ENCODE peak calls at places on chromosome 9, in nine cellular contexts. E is H54, N is GM12878, W is endothelial cell of umbilical vein, Q is GM12891, K is A549, D is IMR-90, Y is ovary, L is lower leg skin. B is an unnamed sample.

GRCh38 chr9:85425153-85425611 is 316.6 kb downstream of the AGTPBP1 start:
- DNase-seq in E (peak), N (no peak), W (peak), Q (peak), K (peak), D (no peak), Y (no peak), L (peak), B (peak)

GRCh38 chr9:111016046-111017026 is 21.9 kb downstream of the LPAR1 start:
- DNase-seq in E (no peak), N (no peak), W (peak), Q (no peak), K (no peak), D (peak), Y (no peak), L (no peak), B (peak)

GRCh38 chr9:76713371-76713770 is 50.9 kb upstream of the PCA3 start:
- DNase-seq in E (no peak), N (no peak), W (no peak), Q (no peak), K (no peak), D (no peak), Y (no peak), L (no peak), B (no peak)

GRCh38 chr9:130143974-130144373 is 28.2 kb upstream of the NCS1 start:
- DNase-seq in E (no peak), N (no peak), W (no peak), Q (no peak), K (no peak), D (peak), Y (peak), L (no peak), B (no peak)

GRCh38 chr9:96441798-96442445 is 8.0 kb upstream of the HABP4 start:
- DNase-seq in E (no peak), N (no peak), W (no peak), Q (no peak), K (no peak), D (peak), Y (no peak), L (no peak), B (peak)

GRCh38 chr9:136075134-136075841 is 19.8 kb downstream of the NACC2 start:
- DNase-seq in E (no peak), N (no peak), W (no peak), Q (no peak), K (no peak), D (no peak), Y (no peak), L (no peak), B (no peak)

GRCh38 chr9:105828596-105829213 is 134.4 kb downstream of the TMEM38B start:
- DNase-seq in E (no peak), N (no peak), W (no peak), Q (no peak), K (no peak), D (no peak), Y (no peak), L (no peak), B (no peak)

GRCh38 chr9:109403766-109404320 is 83.0 kb upstream of the EPB41L4B start:
- DNase-seq in E (no peak), N (no peak), W (no peak), Q (no peak), K (no peak), D (no peak), Y (no peak), L (no peak), B (no peak)

GRCh38 chr9:137829260-137829996 is 48.2 kb upstream of the CACNA1B start:
- DNase-seq in E (no peak), N (no peak), W (no peak), Q (no peak), K (no peak), D (no peak), Y (no peak), L (no peak), B (no peak)

GRCh38 chr9:13568446-13568845 is 289.0 kb upstream of the MPDZ start:
- DNase-seq in E (no peak), N (no peak), W (peak), Q (no peak), K (no peak), D (no peak), Y (no peak), L (no peak), B (peak)

GRCh38 chr9:136531186-136531903 is 14.5 kb downstream of the NOTCH1 start:
- DNase-seq in E (no peak), N (no peak), W (no peak), Q (no peak), K (no peak), D (no peak), Y (no peak), L (no peak), B (no peak)

GRCh38 chr9:738209-738915 is 103.1 kb upstream of the DMRT1 start:
- DNase-seq in E (peak), N (no peak), W (no peak), Q (no peak), K (peak), D (peak), Y (peak), L (no peak), B (no peak)

GRCh38 chr9:9920425-9920824 is 692.4 kb downstream of the PTPRD start:
- DNase-seq in E (no peak), N (no peak), W (no peak), Q (no peak), K (no peak), D (no peak), Y (no peak), L (no peak), B (no peak)

GRCh38 chr9:113381909-113382411 is 5.2 kb upstream of the HDHD3 start:
- DNase-seq in E (no peak), N (no peak), W (no peak), Q (no peak), K (no peak), D (no peak), Y (no peak), L (no peak), B (no peak)

GRCh38 chr9:32487981-32488380 is 38.0 kb downstream of the RIGI start:
- DNase-seq in E (no peak), N (no peak), W (no peak), Q (no peak), K (no peak), D (peak), Y (no peak), L (no peak), B (no peak)

GRCh38 chr9:79277916-79278447 is 293.8 kb upstream of the TLE4 start:
- DNase-seq in E (no peak), N (no peak), W (no peak), Q (no peak), K (no peak), D (no peak), Y (no peak), L (no peak), B (no peak)

GRCh38 chr9:110875275-110875674 is 163.0 kb downstream of the LPAR1 start:
- DNase-seq in E (no peak), N (peak), W (no peak), Q (peak), K (no peak), D (no peak), Y (no peak), L (peak), B (peak)

GRCh38 chr9:6467006-6467625 is 54.1 kb downstream of the UHRF2 start:
- DNase-seq in E (no peak), N (no peak), W (peak), Q (no peak), K (no peak), D (no peak), Y (no peak), L (no peak), B (no peak)

GRCh38 chr9:115114541-115114940 is 3.4 kb downstream of the TNC start:
- DNase-seq in E (no peak), N (no peak), W (no peak), Q (no peak), K (no peak), D (no peak), Y (no peak), L (no peak), B (no peak)

GRCh38 chr9:115115924-115116323 is 2.0 kb downstream of the TNC start:
- DNase-seq in E (peak), N (no peak), W (no peak), Q (no peak), K (peak), D (peak), Y (no peak), L (no peak), B (no peak)

GRCh38 chr9:115111854-115112253 is 6.1 kb downstream of the TNC start:
- DNase-seq in E (no peak), N (no peak), W (no peak), Q (no peak), K (no peak), D (no peak), Y (no peak), L (no peak), B (no peak)

GRCh38 chr9:115115117-115115880 is 2.7 kb downstream of the TNC start:
- DNase-seq in E (peak), N (no peak), W (no peak), Q (no peak), K (no peak), D (peak), Y (no peak), L (no peak), B (no peak)

DNA sequence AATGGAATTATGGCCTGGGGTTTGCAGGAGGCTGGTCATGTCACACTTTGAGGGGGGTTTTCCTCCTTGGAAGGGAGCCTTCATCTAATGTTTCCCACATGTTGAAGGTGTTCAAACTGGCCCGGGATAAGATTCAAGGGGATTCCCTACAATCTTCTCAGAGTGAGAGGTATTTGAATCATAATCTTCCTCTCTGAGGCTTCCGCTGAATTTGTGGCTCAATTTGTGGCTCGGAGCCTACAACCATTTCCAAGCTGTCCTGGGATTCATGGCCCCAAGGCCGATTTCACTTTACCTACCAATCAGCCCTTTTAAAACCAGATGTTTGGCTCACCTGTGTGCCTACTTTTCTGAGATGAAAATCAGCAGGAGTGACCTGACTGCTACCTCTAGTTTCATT is 3.9 kb downstream of the TNC start:
- DNase-seq in E (no peak), N (no peak), W (no peak), Q (no peak), K (no peak), D (no peak), Y (no peak), L (no peak), B (no peak)
- TF ChIP-seq POLR2A in E (no peak), N (no peak), W (no peak), Q (no peak), K (no peak), D (no peak), Y (no peak), L (no peak), B (no peak)

GRCh38 chr9:72946821-72947220 is 6.0 kb downstream of the ALDH1A1 start:
- DNase-seq in E (no peak), N (no peak), W (no peak), Q (no peak), K (no peak), D (no peak), Y (no peak), L (no peak), B (no peak)

GRCh38 chr9:72949918-72950325 is 2.9 kb downstream of the ALDH1A1 start:
- DNase-seq in E (no peak), N (no peak), W (no peak), Q (no peak), K (no peak), D (no peak), Y (no peak), L (no peak), B (no peak)

GRCh38 chr9:72948906-72949582 is 3.8 kb downstream of the ALDH1A1 start:
- DNase-seq in E (no peak), N (no peak), W (peak), Q (no peak), K (no peak), D (no peak), Y (no peak), L (no peak), B (no peak)

GRCh38 chr9:72946318-72946717 is 6.5 kb downstream of the ALDH1A1 start:
- DNase-seq in E (no peak), N (no peak), W (no peak), Q (no peak), K (no peak), D (no peak), Y (no peak), L (no peak), B (no peak)

GRCh38 chr9:72947987-72948465 is 4.8 kb downstream of the ALDH1A1 start:
- DNase-seq in E (no peak), N (no peak), W (peak), Q (no peak), K (no peak), D (no peak), Y (no peak), L (no peak), B (no peak)
- TF ChIP-seq POLR2A in E (no peak), N (no peak), W (no peak), Q (no peak), K (no peak), D (no peak), Y (no peak), L (no peak), B (no peak)

GRCh38 chr9:124220551-124221451 is 36.9 kb upstream of the NEK6 start:
- DNase-seq in E (peak), N (no peak), W (peak), Q (no peak), K (peak), D (peak), Y (no peak), L (no peak), B (no peak)
- TF ChIP-seq POLR2A in E (no peak), N (no peak), W (no peak), Q (no peak), K (no peak), D (no peak), Y (no peak), L (no peak), B (no peak)

GRCh38 chr9:83971485-83971884 is 8.5 kb downstream of the HNRNPK start:
- DNase-seq in E (no peak), N (no peak), W (no peak), Q (no peak), K (no peak), D (no peak), Y (no peak), L (no peak), B (no peak)
- TF ChIP-seq POLR2A in E (no peak), N (no peak), W (no peak), Q (no peak), K (no peak), D (no peak), Y (no peak), L (no peak), B (no peak)